ENCODE peak calls at places on chromosomes 13 and 19, in five cellular contexts. O, A, V, P and Q are unnamed samples.

GRCh38 chr19:45472557-45473365 is 5.0 kb downstream of the FOSB start:
- DNase-seq in A (no peak), O (no peak), P (peak), V (no peak), Q (peak)

GRCh38 chr13:99061411-99061810 is 83.5 kb upstream of the DOCK9 start:
- DNase-seq in A (no peak), P (no peak), O (no peak), V (no peak), Q (no peak)

GRCh38 chr19:309206-309565 is 18.0 kb upstream of the PLPP2 start:
- DNase-seq in O (no peak), P (no peak), A (peak), V (no peak), Q (no peak)

GRCh38 chr13:45303866-45304265 is 37.1 kb downstream of the TPT1 start:
- DNase-seq in O (no peak), P (no peak), V (no peak), A (no peak), Q (peak)

GRCh38 chr19:3544742-3545668 is 6.0 kb downstream of the TEKTIP1 start:
- DNase-seq in P (peak), V (no peak), O (peak), A (peak), Q (peak)

GRCh38 chr13:50654341-50654740 is 189.2 kb downstream of the DLEU7 start:
- DNase-seq in A (no peak), P (no peak), V (no peak), O (no peak), Q (no peak)

GRCh38 chr13:52780092-52780491 is 40.5 kb upstream of the CNMD start:
- DNase-seq in V (no peak), O (no peak), A (no peak), P (no peak), Q (no peak)

GRCh38 chr13:32682740-32683139 is 96.5 kb downstream of the PDS5B start:
- DNase-seq in O (no peak), V (no peak), P (no peak), A (no peak), Q (no peak)

GRCh38 chr13:106105153-106105552 is 430.3 kb downstream of the EFNB2 start:
- DNase-seq in P (no peak), A (no peak), O (no peak), V (no peak), Q (no peak)

GRCh38 chr19:30293051-30293785 is 79.0 kb upstream of the ZNF536 start:
- DNase-seq in O (no peak), P (no peak), V (no peak), A (no peak), Q (no peak)

GRCh38 chr19:55446060-55446459 is 3.0 kb upstream of the SHISA7 start:
- DNase-seq in O (no peak), P (no peak), A (no peak), V (no peak), Q (no peak)

GRCh38 chr19:18792661-18793060 is 1.6 kb upstream of the COMP start:
- DNase-seq in O (no peak), P (no peak), V (no peak), A (no peak), Q (no peak)

GRCh38 chr19:32843716-32844245 is 25.8 kb downstream of the SLC7A9 start:
- DNase-seq in P (no peak), O (no peak), V (no peak), A (no peak), Q (no peak)
- H3K4me3 ChIP-seq in P (no peak), O (no peak), V (no peak), A (no peak), Q (no peak)

DNA sequence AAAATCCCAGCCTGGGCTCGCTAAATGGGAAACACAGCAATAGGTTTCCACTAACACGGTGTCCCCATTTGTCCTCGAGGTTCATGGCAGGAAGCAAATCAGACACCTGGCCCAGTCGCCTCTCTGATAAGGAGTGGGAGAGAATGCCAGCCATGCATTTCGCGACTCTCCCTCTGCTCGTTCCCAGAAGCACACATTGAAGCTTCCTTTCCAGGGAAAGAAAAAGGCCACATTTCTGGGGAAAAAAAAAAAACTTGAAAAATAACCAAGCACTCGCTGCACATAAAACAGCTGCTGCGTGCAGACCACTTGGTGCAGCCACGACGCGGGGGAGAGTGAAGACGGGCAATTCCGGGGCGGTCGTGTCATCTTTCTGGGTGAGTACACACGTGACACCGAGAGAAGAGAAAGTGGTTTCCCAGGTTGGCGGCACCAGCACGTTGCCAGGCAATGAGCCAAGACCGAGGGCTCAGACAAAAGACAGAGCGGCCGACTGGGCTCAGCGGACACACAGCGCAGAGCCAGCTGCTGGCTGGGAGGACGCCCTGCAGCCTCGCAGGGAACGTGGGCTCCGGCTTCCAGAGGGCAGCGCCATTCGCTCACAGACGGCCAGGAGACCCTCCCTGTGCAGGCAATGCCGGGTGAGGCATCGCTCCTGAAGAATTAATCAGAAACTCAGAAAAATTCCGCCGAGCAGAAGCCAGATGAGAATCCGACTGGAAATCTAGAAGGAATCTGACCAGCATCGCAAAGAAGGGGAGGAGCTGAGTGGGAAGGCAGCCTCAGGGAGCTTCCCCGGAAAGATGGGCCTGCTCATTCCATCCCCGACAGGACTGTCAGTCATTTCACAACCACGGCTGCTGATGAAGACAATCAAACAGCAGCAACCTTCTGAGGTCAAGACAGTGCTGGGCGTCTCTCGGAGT is 83.2 kb upstream of the IRS2 start:
- DNase-seq in O (peak), P (peak), V (peak), A (peak), Q (peak)
- TF ChIP-seq CTCF in O (peak), P (peak), V (peak), A (peak), Q (peak)

GRCh38 chr13:97223711-97224461 is 1.8 kb downstream of the MBNL2 start:
- DNase-seq in P (peak), A (no peak), O (peak), V (peak), Q (peak)

GRCh38 chr13:97226788-97227627 is 4.9 kb downstream of the MBNL2 start:
- DNase-seq in P (peak), O (no peak), V (no peak), A (no peak), Q (peak)

GRCh38 chr13:97226013-97226412 is 3.9 kb downstream of the MBNL2 start:
- DNase-seq in A (no peak), P (peak), V (no peak), O (no peak), Q (peak)

GRCh38 chr13:97224544-97225324 is 2.6 kb downstream of the MBNL2 start:
- DNase-seq in P (peak), V (no peak), A (no peak), O (no peak), Q (no peak)

GRCh38 chr13:97225533-97225932 is 3.4 kb downstream of the MBNL2 start:
- DNase-seq in V (no peak), P (no peak), O (no peak), A (no peak), Q (no peak)
- H3K4me3 ChIP-seq in V (peak), P (no peak), O (peak), A (peak), Q (no peak)

DNA sequence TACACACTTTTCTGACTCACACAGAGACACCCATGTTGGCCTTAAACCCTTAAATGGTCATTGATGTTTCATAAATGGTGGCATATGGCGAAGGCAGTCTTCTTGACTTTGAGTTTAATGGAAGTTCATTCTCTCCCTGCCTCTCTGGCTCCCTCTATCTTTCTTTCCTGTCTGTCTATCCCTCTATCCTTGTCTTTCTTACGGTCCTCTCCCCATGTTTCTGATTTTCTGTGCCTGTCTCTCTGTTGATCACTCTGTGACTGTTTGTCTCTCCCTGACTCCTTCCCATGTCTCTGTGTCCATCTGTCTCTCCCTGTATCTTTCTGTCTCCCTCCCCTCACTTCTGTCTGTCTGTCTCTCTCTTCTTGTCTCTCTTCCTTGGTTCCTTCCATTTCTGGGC is 43.2 kb upstream of the SHKBP1 start:
- DNase-seq in O (no peak), A (no peak), V (no peak), P (no peak), Q (no peak)
- TF ChIP-seq CTCF in O (peak), A (peak), V (peak), P (no peak), Q (peak)